ENCODE peak calls at places on chromosomes 4 and X, in ten cellular contexts. I is CD8-positive, alpha-beta T cell; K is mucosa of descending colon; L is PC-3; P is right lobe of liver; Z is right atrium auricular region; Y is cardiac fibroblast; S is cardiac muscle cell; W is MM.1S; G is psoas muscle. M is an unnamed sample.

GRCh38 chr4:189940178-189941004 is at the start of gene FRG1:
- DNase-seq in P (peak), Z (peak), G (peak), K (peak), S (peak), I (peak), Y (peak), W (peak), L (peak), M (peak)

GRCh38 chr4:56264861-56265260 is 122.4 kb downstream of the AASDH start:
- DNase-seq in L (no peak), I (no peak), Z (no peak), S (no peak), Y (no peak), K (no peak), G (no peak), W (no peak), P (no peak), M (no peak)

GRCh38 chr4:138727704-138728103 is 287.9 kb upstream of the NOCT start:
- DNase-seq in S (peak), Z (no peak), I (no peak), Y (no peak), L (no peak), K (no peak), P (no peak), G (no peak), W (no peak), M (no peak)

GRCh38 chr4:151331276-151332042 is 6.1 kb upstream of the SH3D19 start:
- DNase-seq in W (peak), K (no peak), Z (no peak), P (no peak), I (no peak), Y (peak), S (no peak), L (peak), G (no peak), M (no peak)

GRCh38 chrX:40523852-40524251 is 56.9 kb upstream of the ATP6AP2 start:
- DNase-seq in K (no peak), L (no peak), G (no peak), I (no peak), W (no peak), Y (no peak), Z (no peak), P (no peak), S (no peak), M (no peak)

GRCh38 chrX:13126785-13127184 is 82.4 kb upstream of the FAM9C start:
- DNase-seq in L (no peak), W (no peak), K (no peak), G (no peak), Z (no peak), Y (no peak), P (no peak), S (peak), I (no peak), M (no peak)

GRCh38 chrX:23937100-23937499 is 29.3 kb downstream of the CXorf58 start:
- DNase-seq in W (no peak), Z (no peak), G (no peak), S (no peak), I (no peak), Y (peak), K (no peak), P (no peak), L (no peak), M (no peak)

GRCh38 chr4:182778222-182778982 is 138.8 kb downstream of the DCTD start:
- DNase-seq in L (peak), G (no peak), Y (no peak), K (no peak), Z (no peak), I (no peak), S (no peak), P (no peak), W (no peak), M (no peak)

GRCh38 chr4:1802151-1802715 is 9.1 kb downstream of the FGFR3 start:
- DNase-seq in L (no peak), P (no peak), I (no peak), Z (no peak), Y (peak), G (peak), K (peak), S (peak), W (no peak), M (no peak)

GRCh38 chr4:102726068-102726467 is 34.7 kb downstream of the MANBA start:
- DNase-seq in W (no peak), Y (no peak), L (no peak), Z (no peak), K (no peak), G (no peak), I (no peak), S (no peak), P (no peak), M (no peak)

GRCh38 chr4:12973522-12973921 is 510.6 kb downstream of the RAB28 start:
- DNase-seq in I (no peak), Y (no peak), L (no peak), W (no peak), P (no peak), G (no peak), Z (no peak), S (no peak), K (no peak), M (no peak)

GRCh38 chr4:173264245-173264959 is 69.8 kb downstream of the HMGB2 start:
- DNase-seq in G (no peak), I (no peak), Z (no peak), S (peak), K (peak), L (no peak), Y (peak), P (no peak), W (peak), M (no peak)

GRCh38 chrX:130179579-130180215 is 7.9 kb downstream of the RAB33A start:
- DNase-seq in Y (no peak), S (peak), I (no peak), K (no peak), G (no peak), P (no peak), L (no peak), W (no peak), Z (no peak), M (no peak)

GRCh38 chrX:117510453-117510852 is 606.2 kb downstream of the KLHL13 start:
- DNase-seq in P (no peak), L (no peak), W (no peak), I (no peak), K (peak), Z (no peak), Y (no peak), S (no peak), G (no peak), M (no peak)

GRCh38 chr4:99022566-99022965 is 27.0 kb downstream of the METAP1 start:
- DNase-seq in W (no peak), Z (no peak), P (no peak), L (no peak), S (no peak), Y (no peak), G (no peak), I (no peak), K (no peak), M (no peak)

GRCh38 chr4:133996431-133997121 is 205.0 kb downstream of the PABPC4L start:
- DNase-seq in W (no peak), P (no peak), I (no peak), Y (no peak), G (no peak), Z (no peak), L (no peak), S (no peak), K (no peak), M (no peak)

GRCh38 chr4:134072137-134072536 is 129.5 kb downstream of the PABPC4L start:
- DNase-seq in S (no peak), I (no peak), L (peak), K (no peak), Y (no peak), G (no peak), Z (no peak), P (no peak), W (no peak), M (no peak)

GRCh38 chr4:111748157-111748556 is 397.1 kb upstream of the FAM241A start:
- DNase-seq in Z (no peak), G (no peak), I (no peak), S (no peak), W (no peak), P (no peak), L (no peak), Y (no peak), K (no peak), M (no peak)

GRCh38 chrX:119684916-119685224 is 8.1 kb downstream of the SEPTIN6 start:
- DNase-seq in I (no peak), W (no peak), P (no peak), Z (no peak), K (no peak), L (no peak), Y (no peak), G (no peak), S (no peak), M (no peak)

GRCh38 chr4:182554736-182555135 is 311.5 kb downstream of the TENM3 start:
- DNase-seq in K (no peak), W (no peak), S (peak), G (no peak), L (no peak), Y (no peak), I (no peak), Z (no peak), P (no peak), M (no peak)

GRCh38 chr4:84258905-84259830 is 239.9 kb downstream of the NKX6-1 start:
- DNase-seq in S (peak), P (no peak), G (peak), W (peak), Z (no peak), K (no peak), Y (peak), L (peak), I (no peak), M (peak)

GRCh38 chr4:154643493-154643892 is 31.0 kb upstream of the FGG start:
- DNase-seq in W (no peak), K (no peak), Y (peak), I (no peak), G (no peak), P (no peak), L (peak), Z (no peak), S (no peak), M (no peak)

GRCh38 chrX:53321943-53322497 is 40.6 kb upstream of the IQSEC2 start:
- DNase-seq in L (no peak), I (no peak), W (no peak), Z (no peak), S (no peak), G (no peak), K (no peak), P (no peak), Y (no peak), M (no peak)

GRCh38 chr4:62474802-62475201 is 1274.7 kb downstream of the ADGRL3 start:
- DNase-seq in W (no peak), I (no peak), G (no peak), S (no peak), P (no peak), K (no peak), Z (no peak), Y (no peak), L (peak), M (no peak)

GRCh38 chr4:105241456-105241855 is 94.8 kb downstream of the TET2 start:
- DNase-seq in Z (no peak), P (no peak), K (no peak), S (no peak), Y (no peak), W (no peak), L (no peak), G (peak), I (no peak), M (no peak)

GRCh38 chr4:151045907-151046306 is 30.8 kb upstream of the LRBA start:
- DNase-seq in W (no peak), P (no peak), L (peak), Y (no peak), I (no peak), K (peak), Z (no peak), S (no peak), G (no peak), M (peak)

GRCh38 chr4:151484396-151485102 is 75.6 kb downstream of the FHIP1A start:
- DNase-seq in Y (peak), W (no peak), P (no peak), Z (no peak), L (peak), K (no peak), S (peak), I (no peak), G (no peak), M (no peak)

GRCh38 chrX:3631196-3631595 is 82.3 kb downstream of the PRKX start:
- DNase-seq in L (no peak), S (no peak), Z (no peak), Y (no peak), W (no peak), I (no peak), K (no peak), G (no peak), P (no peak), M (no peak)

GRCh38 chrX:129522184-129523059 is 868 bp downstream of the SMARCA1 start:
- DNase-seq in I (no peak), G (peak), S (peak), W (no peak), K (peak), P (peak), Z (no peak), L (peak), Y (peak), M (no peak)

GRCh38 chr4:166896254-166896653 is 338.0 kb downstream of the SPOCK3 start:
- DNase-seq in P (no peak), G (no peak), W (no peak), I (no peak), K (no peak), Y (no peak), S (no peak), L (no peak), Z (no peak), M (no peak)

GRCh38 chr4:37365888-37366287 is 121.3 kb downstream of the NWD2 start:
- DNase-seq in Y (no peak), K (no peak), Z (no peak), W (no peak), L (no peak), S (peak), I (no peak), P (no peak), G (no peak), M (no peak)

GRCh38 chr4:116923389-116923788 is 162.0 kb downstream of the TRAM1L1 start:
- DNase-seq in P (no peak), L (no peak), Y (no peak), K (no peak), W (no peak), Z (no peak), G (no peak), I (no peak), S (no peak), M (no peak)

GRCh38 chr4:4595252-4595651 is 53.4 kb upstream of the STX18 start:
- DNase-seq in S (no peak), I (no peak), G (no peak), Y (peak), W (no peak), L (no peak), K (no peak), P (no peak), Z (no peak), M (no peak)
- TF ChIP-seq CTCF in S (peak), I (no peak), G (no peak), Y (peak), W (no peak), L (no peak), K (no peak), P (no peak), Z (no peak), M (no peak)

GRCh38 chr4:185535818-185536729 is 767 bp upstream of the PDLIM3 start:
- DNase-seq in G (peak), P (no peak), S (peak), Y (peak), K (no peak), W (peak), I (no peak), Z (peak), L (no peak), M (no peak)

GRCh38 chr4:185532795-185533324 is 2.4 kb downstream of the PDLIM3 start:
- DNase-seq in Z (no peak), P (no peak), S (peak), Y (no peak), G (no peak), I (no peak), W (no peak), K (no peak), L (no peak), M (no peak)

GRCh38 chr4:185532327-185532726 is 3.0 kb downstream of the PDLIM3 start:
- DNase-seq in I (no peak), L (no peak), Y (peak), K (no peak), G (no peak), P (no peak), W (no peak), S (peak), Z (peak), M (no peak)

GRCh38 chr4:185534850-185535761 is at the start of gene PDLIM3:
- DNase-seq in G (peak), S (peak), L (no peak), Y (peak), P (peak), W (peak), Z (peak), I (no peak), K (peak), M (no peak)

GRCh38 chr4:185534534-185534849 is 815 bp downstream of the PDLIM3 start:
- DNase-seq in K (no peak), Y (no peak), G (no peak), S (no peak), L (no peak), Z (no peak), P (no peak), W (no peak), I (no peak), M (no peak)
- H3K4me3 ChIP-seq in K (peak), Y (peak), G (peak), S (peak), L (peak), Z (peak), P (peak), W (peak), I (no peak), M (peak)

DNA sequence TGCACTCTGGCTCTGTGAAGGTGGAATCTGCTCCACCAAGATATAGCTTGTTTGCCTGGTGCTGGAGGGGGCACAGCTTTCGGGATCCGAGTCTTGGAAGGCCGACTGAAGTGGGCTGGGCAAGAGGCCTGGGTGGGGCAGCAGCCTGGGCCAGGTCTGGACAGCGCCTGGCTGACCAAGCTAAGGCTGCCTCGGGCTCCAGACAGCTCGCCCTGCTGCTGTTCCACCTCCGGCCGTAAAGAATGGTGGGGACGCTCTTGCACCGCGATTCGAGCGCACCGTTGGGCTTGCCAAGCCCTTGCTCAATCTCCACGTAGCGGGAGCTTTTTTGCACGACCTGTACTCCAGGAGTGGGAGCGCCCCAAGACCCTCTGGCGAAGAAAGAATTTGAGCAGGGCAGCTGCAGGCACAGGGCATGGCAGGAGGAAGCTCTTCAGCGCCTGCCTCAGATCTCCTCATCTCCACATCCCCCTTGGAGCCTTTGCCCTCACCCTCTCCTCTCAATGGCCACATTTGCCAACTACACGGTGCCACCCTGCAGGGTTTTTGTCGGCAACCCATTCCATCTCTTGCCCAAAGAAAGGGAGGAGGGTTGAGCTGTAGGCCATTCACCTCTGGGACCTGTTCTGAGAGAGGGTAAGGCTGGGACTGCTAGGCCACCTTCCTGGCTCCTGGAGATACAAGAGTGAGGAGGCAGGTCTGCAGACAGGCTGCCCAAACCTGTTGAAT is 18.9 kb downstream of the CNGA2 start:
- DNase-seq in L (peak), K (peak), Y (peak), W (peak), I (no peak), S (peak), P (peak), Z (peak), G (peak), M (peak)
- TF ChIP-seq CTCF in L (peak), K (peak), Y (peak), W (peak), I (no peak), S (peak), P (peak), Z (peak), G (peak), M (peak)

DNA sequence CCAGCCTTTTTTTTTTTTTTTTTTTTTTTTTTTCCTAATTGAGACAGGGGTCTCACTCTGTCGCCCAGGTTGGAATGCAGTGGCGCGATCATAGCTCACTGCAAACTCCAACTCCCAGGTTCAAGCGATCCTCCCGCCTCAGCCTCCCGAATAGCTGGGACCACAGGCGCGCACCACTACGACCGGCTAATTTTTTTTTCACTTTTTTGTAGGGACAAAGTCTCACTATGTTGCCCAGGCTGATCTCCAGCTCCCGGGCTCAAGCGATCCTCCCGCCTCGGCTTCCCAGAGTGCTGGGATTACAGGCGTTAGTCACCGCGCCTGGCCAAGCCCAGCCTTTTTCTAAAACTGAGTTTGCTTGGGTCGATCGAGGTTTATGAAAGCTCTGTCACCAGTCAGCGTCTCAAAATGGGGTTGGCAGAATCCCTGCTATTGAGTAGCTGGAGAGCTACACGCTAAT is 1.3 kb upstream of the OTUD5 start:
- DNase-seq in G (peak), Z (peak), S (peak), L (peak), W (peak), P (no peak), Y (peak), K (peak), I (no peak), M (no peak)
- H3K4me3 ChIP-seq in G (peak), Z (peak), S (peak), L (peak), W (peak), P (peak), Y (peak), K (peak), I (peak), M (peak)

GRCh38 chr4:18077808-18078207 is 56.3 kb upstream of the LCORL start:
- DNase-seq in Y (no peak), I (no peak), S (no peak), Z (no peak), W (peak), G (no peak), K (no peak), L (no peak), P (no peak), M (no peak)

GRCh38 chr4:18071894-18072293 is 50.3 kb upstream of the LCORL start:
- DNase-seq in P (no peak), L (no peak), S (no peak), Y (no peak), G (no peak), W (no peak), Z (no peak), I (no peak), K (no peak), M (no peak)

GRCh38 chr4:18081708-18082107 is 60.2 kb upstream of the LCORL start:
- DNase-seq in W (no peak), I (no peak), P (no peak), K (no peak), L (no peak), Z (no peak), Y (no peak), G (no peak), S (no peak), M (no peak)

GRCh38 chr4:18075823-18076433 is 54.4 kb upstream of the LCORL start:
- DNase-seq in I (peak), K (peak), S (no peak), P (no peak), Y (peak), L (peak), G (peak), Z (no peak), W (peak), M (peak)
- TF ChIP-seq CTCF in I (peak), K (no peak), S (no peak), P (no peak), Y (peak), L (peak), G (peak), Z (peak), W (peak), M (peak)

GRCh38 chr4:122679317-122679716 is 53.2 kb upstream of the BBS12 start:
- DNase-seq in I (no peak), W (no peak), S (no peak), Z (no peak), Y (no peak), L (no peak), K (no peak), P (no peak), G (no peak), M (no peak)
- H3K4me3 ChIP-seq in I (no peak), W (no peak), S (no peak), Z (no peak), Y (no peak), L (no peak), K (no peak), P (no peak), G (no peak), M (no peak)

GRCh38 chr4:106691749-106692148 is 323.2 kb upstream of the GIMD1 start:
- DNase-seq in I (no peak), K (no peak), S (no peak), Z (no peak), L (no peak), P (no peak), G (no peak), W (no peak), Y (peak), M (no peak)
- TF ChIP-seq CTCF in I (no peak), K (no peak), S (peak), Z (peak), L (peak), P (no peak), G (no peak), W (no peak), Y (peak), M (peak)

GRCh38 chr4:147970003-147970402 is 238.1 kb downstream of the ARHGAP10 start:
- DNase-seq in I (no peak), Z (no peak), K (no peak), S (no peak), L (no peak), Y (no peak), P (no peak), W (no peak), G (no peak), M (no peak)

GRCh38 chr4:147965873-147966272 is 234.0 kb downstream of the ARHGAP10 start:
- DNase-seq in S (no peak), G (no peak), W (no peak), P (no peak), K (no peak), Z (no peak), Y (no peak), I (no peak), L (no peak), M (no peak)

GRCh38 chr4:147965056-147965455 is 233.2 kb downstream of the ARHGAP10 start:
- DNase-seq in W (no peak), P (no peak), I (no peak), L (peak), Z (no peak), G (no peak), K (peak), S (no peak), Y (no peak), M (peak)

GRCh38 chr4:147969573-147969972 is 237.7 kb downstream of the ARHGAP10 start:
- DNase-seq in Z (no peak), I (no peak), Y (no peak), P (no peak), W (no peak), K (no peak), L (no peak), G (no peak), S (no peak), M (no peak)

GRCh38 chr4:147968641-147969040 is 236.8 kb downstream of the ARHGAP10 start:
- DNase-seq in K (no peak), Z (no peak), S (no peak), Y (peak), L (no peak), G (no peak), I (no peak), W (no peak), P (no peak), M (no peak)
- H3K4me3 ChIP-seq in K (no peak), Z (no peak), S (no peak), Y (no peak), L (no peak), G (no peak), I (no peak), W (no peak), P (no peak), M (no peak)

M was measured in LNCaP clone FGC.